ENCODE peak calls at places on chromosome 17, in six cellular contexts. O, Y, R, H, I and K are unnamed samples. For H3K4me1, the result is how much of the 10 kb centered on the place peaks cover.

GRCh38 chr17:4187076-4187475 is 44.1 kb downstream of the CYB5D2 start:
- DNase-seq in O (peak), Y (no peak), R (no peak), H (no peak), I (no peak), K (no peak)

GRCh38 chr17:74374786-74375185 is 7.5 kb downstream of the GPR142 start:
- DNase-seq in O (no peak), Y (no peak), R (no peak), H (no peak), I (no peak), K (no peak)

GRCh38 chr17:16491131-16491702 is 776 bp downstream of the LRRC75A start:
- DNase-seq in O (peak), Y (no peak), R (no peak), H (no peak), I (peak), K (peak)

GRCh38 chr17:27494192-27495091 is 38.2 kb downstream of the KSR1 start:
- DNase-seq in O (peak), Y (peak), R (no peak), H (peak), I (peak), K (no peak)

GRCh38 chr17:66272699-66273390 is 29.6 kb upstream of the PRKCA start:
- DNase-seq in O (no peak), Y (peak), R (no peak), H (peak), I (no peak), K (no peak)

GRCh38 chr17:6894206-6894528 is 62.6 kb upstream of the TEKT1 start:
- DNase-seq in O (peak), Y (no peak), R (no peak), H (peak), I (no peak), K (peak)

GRCh38 chr17:77581480-77581879 is 377.0 kb upstream of the TNRC6C start:
- DNase-seq in O (no peak), Y (no peak), R (no peak), H (no peak), I (no peak), K (no peak)

GRCh38 chr17:75791251-75791650 is 6.6 kb downstream of the UNK start:
- DNase-seq in O (no peak), Y (no peak), R (no peak), H (no peak), I (no peak), K (no peak)

GRCh38 chr17:82328994-82329507 is 4.5 kb downstream of the SECTM1 start:
- DNase-seq in O (no peak), Y (no peak), R (no peak), H (no peak), I (no peak), K (no peak)
- H3K4me1 ChIP-seq in O (under half), Y (under half), R (under half), H (under half), I (half or more), K (under half)

GRCh38 chr17:38577244-38577643 is 28.5 kb downstream of the SRCIN1 start:
- DNase-seq in O (no peak), Y (no peak), R (no peak), H (no peak), I (no peak), K (no peak)

GRCh38 chr17:38578229-38578628 is 27.5 kb downstream of the SRCIN1 start:
- DNase-seq in O (peak), Y (no peak), R (no peak), H (no peak), I (no peak), K (no peak)

GRCh38 chr17:38578641-38579480 is 26.9 kb downstream of the SRCIN1 start:
- DNase-seq in O (no peak), Y (no peak), R (no peak), H (no peak), I (no peak), K (no peak)

GRCh38 chr17:38575781-38576180 is 30.0 kb downstream of the SRCIN1 start:
- DNase-seq in O (no peak), Y (no peak), R (no peak), H (no peak), I (no peak), K (no peak)

GRCh38 chr17:38577645-38578173 is 28.0 kb downstream of the SRCIN1 start:
- DNase-seq in O (no peak), Y (no peak), R (no peak), H (no peak), I (no peak), K (no peak)
- TF ChIP-seq EZH2 in O (peak), Y (no peak), R (no peak), H (no peak), I (no peak), K (no peak)

DNA sequence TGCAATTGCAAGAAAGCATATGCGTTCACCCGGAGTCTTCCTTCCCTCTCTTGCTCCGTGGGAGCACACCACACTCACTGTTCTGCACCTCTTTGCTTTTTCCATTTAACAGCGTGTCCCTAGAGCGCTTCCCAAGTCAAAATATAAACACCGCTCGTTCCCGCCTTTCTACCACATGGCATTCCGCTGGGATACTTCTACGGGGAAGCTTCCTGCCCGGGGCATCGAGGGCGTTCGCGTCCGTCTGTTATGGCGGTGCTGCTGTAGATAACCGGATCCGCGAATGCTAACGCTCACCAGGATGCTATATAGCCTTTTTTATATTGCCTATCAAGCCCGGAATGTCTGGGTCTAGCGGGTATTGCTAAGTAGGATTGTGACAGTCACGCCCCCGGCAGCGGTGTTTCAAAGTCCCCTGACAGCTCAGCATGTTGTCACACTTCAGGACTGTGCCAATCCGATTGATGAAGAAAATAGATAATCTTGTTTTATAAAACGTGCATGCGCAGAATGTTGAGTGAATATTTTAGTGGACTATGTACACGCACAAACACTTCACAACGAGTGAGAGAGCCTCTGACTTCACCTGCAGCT is 31.0 kb downstream of the CCDC40 start:
- DNase-seq in O (no peak), Y (no peak), R (no peak), H (no peak), I (no peak), K (no peak)
- H2AFZ ChIP-seq in O (no peak), Y (no peak), R (no peak), H (no peak), I (no peak), K (no peak)

GRCh38 chr17:2822358-2822757 is 26.1 kb downstream of the RAP1GAP2 start:
- DNase-seq in O (no peak), Y (no peak), R (no peak), H (no peak), I (no peak), K (no peak)
- H3K4me1 ChIP-seq in O (under half), Y (under half), R (under half), H (under half), I (under half), K (under half)

GRCh38 chr17:68196394-68197090 is 51.3 kb upstream of the AMZ2 start:
- DNase-seq in O (no peak), Y (no peak), R (no peak), H (no peak), I (peak), K (no peak)
- TF ChIP-seq EZH2 in O (peak), Y (no peak), R (no peak), H (peak), I (peak), K (no peak)